ENCODE peak calls at places on chromosomes 16 and 17, in eight cellular contexts. G, O, M, W, V, X, N and J are unnamed samples.
A peak's percentile ranks its signal among the peaks of the same experiment; 100 is the strongest.

GRCh38 chr16:4373909-4374742 is 2.5 kb downstream of the VASN start:
- DNase-seq in G (peak; percentile 97), O (no peak), M (peak; percentile 87), W (peak; percentile 83), V (peak; percentile 88), X (peak; percentile 61), N (peak; percentile 94), J (peak; percentile 95)

GRCh38 chr16:24748242-24748641 is 18.8 kb downstream of the TNRC6A start:
- DNase-seq in G (no peak), O (no peak), M (peak; percentile 47), W (no peak), V (peak; percentile 91), X (no peak), N (peak; percentile 80), J (peak; percentile 49)

GRCh38 chr17:32783602-32784001 is 93.3 kb downstream of the MYO1D start:
- DNase-seq in G (no peak), O (no peak), M (peak; percentile 78), W (no peak), V (peak; percentile 34), X (peak; percentile 67), N (no peak), J (no peak)

GRCh38 chr17:72613411-72614292 is 478.8 kb downstream of the SLC39A11 start:
- DNase-seq in G (no peak), O (no peak), M (no peak), W (no peak), V (peak; percentile 62), X (no peak), N (no peak), J (no peak)

GRCh38 chr17:49519781-49520180 is 24.7 kb downstream of the NGFR start:
- DNase-seq in G (no peak), O (peak; percentile 47), M (no peak), W (no peak), V (no peak), X (no peak), N (no peak), J (peak; percentile 73)

GRCh38 chr16:30417447-30418349 is 10.3 kb downstream of the ZNF771 start:
- DNase-seq in G (no peak), O (peak; percentile 75), M (peak; percentile 94), W (peak; percentile 90), V (peak; percentile 65), X (peak; percentile 94), N (peak; percentile 51), J (peak; percentile 76)

GRCh38 chr16:923184-923583 is 47.6 kb downstream of the LMF1 start:
- DNase-seq in G (no peak), O (no peak), M (no peak), W (no peak), V (no peak), X (no peak), N (no peak), J (no peak)

GRCh38 chr16:75305364-75306101 is 54.1 kb upstream of the BCAR1 start:
- DNase-seq in G (peak; percentile 97), O (peak; percentile 72), M (peak; percentile 95), W (peak; percentile 78), V (peak; percentile 100), X (peak; percentile 26), N (peak; percentile 91), J (peak; percentile 76)

GRCh38 chr16:28110479-28110878 is 47.0 kb upstream of the GSG1L start:
- DNase-seq in G (no peak), O (no peak), M (no peak), W (peak; percentile 4), V (no peak), X (no peak), N (no peak), J (no peak)

GRCh38 chr16:53745753-53746258 is 41.9 kb downstream of the FTO start:
- DNase-seq in G (no peak), O (no peak), M (no peak), W (no peak), V (no peak), X (no peak), N (no peak), J (no peak)

GRCh38 chr16:79505344-79505743 is 95.2 kb downstream of the MAF start:
- DNase-seq in G (no peak), O (no peak), M (no peak), W (no peak), V (no peak), X (no peak), N (peak; percentile 67), J (no peak)

GRCh38 chr17:66548158-66548557 is 245.7 kb downstream of the PRKCA start:
- DNase-seq in G (peak; percentile 42), O (no peak), M (no peak), W (no peak), V (no peak), X (no peak), N (no peak), J (no peak)
- H3K27ac ChIP-seq in G (no peak overlapping the region), O (no peak overlapping the region), M (peak overlapping the region; percentile 64), W (no peak overlapping the region), V (peak overlapping the region; percentile 77), X (no peak overlapping the region), N (no peak overlapping the region), J (no peak overlapping the region)

GRCh38 chr17:45221997-45222272 is 250 bp downstream of the FMNL1 start:
- DNase-seq in G (no peak), O (no peak), M (no peak), W (no peak), V (no peak), X (no peak), N (no peak), J (no peak)

GRCh38 chr17:45223541-45224528 is 2.1 kb downstream of the FMNL1 start:
- DNase-seq in G (no peak), O (no peak), M (no peak), W (no peak), V (no peak), X (no peak), N (no peak), J (no peak)

GRCh38 chr17:45222273-45222993 is 748 bp downstream of the FMNL1 start:
- DNase-seq in G (no peak), O (no peak), M (no peak), W (no peak), V (no peak), X (no peak), N (no peak), J (no peak)

GRCh38 chr17:45224671-45225050 is 3.0 kb downstream of the FMNL1 start:
- DNase-seq in G (no peak), O (no peak), M (no peak), W (no peak), V (no peak), X (no peak), N (no peak), J (no peak)

GRCh38 chr17:45222994-45223540 is 1.4 kb downstream of the FMNL1 start:
- DNase-seq in G (no peak), O (no peak), M (no peak), W (no peak), V (no peak), X (no peak), N (no peak), J (no peak)
- H3K4me3 ChIP-seq in G (peak overlapping the region; percentile 92), O (peak overlapping the region; percentile 94), M (no peak overlapping the region), W (peak overlapping the region; percentile 56), V (peak overlapping the region; percentile 44), X (no peak overlapping the region), N (peak overlapping the region; percentile 36), J (no peak overlapping the region)

GRCh38 chr17:60523822-60524221 is 2.2 kb downstream of the APPBP2 start:
- DNase-seq in G (no peak), O (no peak), M (no peak), W (no peak), V (no peak), X (no peak), N (no peak), J (no peak)

GRCh38 chr17:60525624-60526514 is at the start of gene APPBP2:
- DNase-seq in G (peak; percentile 91), O (peak; percentile 89), M (peak; percentile 94), W (peak; percentile 89), V (peak; percentile 73), X (peak; percentile 91), N (peak; percentile 85), J (peak; percentile 85)

GRCh38 chr17:60522889-60523626 is 3.0 kb downstream of the APPBP2 start:
- DNase-seq in G (no peak), O (no peak), M (no peak), W (no peak), V (no peak), X (no peak), N (no peak), J (no peak)

GRCh38 chr17:60525347-60525623 is 757 bp downstream of the APPBP2 start:
- DNase-seq in G (no peak), O (no peak), M (peak; percentile 40), W (no peak), V (no peak), X (peak; percentile 23), N (no peak), J (no peak)

DNA sequence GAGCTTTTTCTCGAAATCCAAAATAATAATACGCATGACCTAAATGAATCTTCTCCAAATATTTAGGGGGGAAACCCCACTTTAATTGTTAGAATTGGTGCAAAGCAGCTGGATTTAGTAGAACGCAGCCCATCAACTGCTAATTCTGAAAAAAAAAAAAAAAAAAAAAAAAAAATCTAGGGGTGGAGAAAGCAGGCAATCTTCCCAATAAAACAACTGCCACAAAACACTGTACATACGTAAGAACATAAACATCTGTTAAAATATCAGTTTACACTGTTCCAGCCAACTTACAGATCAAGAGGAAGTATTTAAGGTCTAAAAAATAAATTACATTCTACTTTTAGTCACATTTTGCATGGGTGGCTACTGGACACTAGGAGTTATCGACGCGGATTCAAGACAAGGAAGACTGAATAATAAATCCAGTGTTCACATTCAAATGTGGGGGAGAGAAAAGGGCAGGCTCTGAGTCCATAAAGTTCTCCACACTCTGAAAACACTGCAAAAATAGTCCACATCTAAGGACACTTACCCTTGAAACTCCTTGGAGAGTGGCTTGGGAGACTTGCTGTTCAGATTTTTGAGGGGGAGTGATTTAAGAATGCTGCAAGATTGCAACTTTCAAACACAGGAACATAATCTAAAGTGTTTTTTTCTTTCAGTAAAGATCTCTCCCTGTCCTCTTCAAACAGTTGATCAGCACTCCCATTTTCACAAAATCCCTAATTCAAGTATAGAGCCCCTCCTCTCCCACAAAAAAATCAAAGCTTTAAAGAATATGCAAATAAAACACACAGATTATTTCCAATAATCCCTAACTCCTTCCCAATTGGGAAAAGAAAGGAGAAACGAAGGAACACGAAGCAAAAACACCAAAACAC is 1.3 kb downstream of the APPBP2 start:
- DNase-seq in G (peak; percentile 27), O (no peak), M (peak; percentile 13), W (no peak), V (no peak), X (peak; percentile 3), N (no peak), J (no peak)
- H3K27ac ChIP-seq in G (peak overlapping the region; percentile 98), O (peak overlapping the region; percentile 99), M (peak overlapping the region; percentile 100), W (peak overlapping the region; percentile 100), V (peak overlapping the region; percentile 99), X (peak overlapping the region; percentile 99), N (peak overlapping the region; percentile 99), J (peak overlapping the region; percentile 99)

GRCh38 chr16:11191665-11192064 is 64.3 kb downstream of the SOCS1 start:
- DNase-seq in G (no peak), O (no peak), M (no peak), W (no peak), V (no peak), X (no peak), N (no peak), J (no peak)

GRCh38 chr16:11194913-11195312 is 61.1 kb downstream of the SOCS1 start:
- DNase-seq in G (no peak), O (no peak), M (no peak), W (no peak), V (no peak), X (no peak), N (no peak), J (no peak)

GRCh38 chr16:11190585-11191565 is 65.1 kb downstream of the SOCS1 start:
- DNase-seq in G (no peak), O (no peak), M (no peak), W (no peak), V (peak; percentile 45), X (no peak), N (no peak), J (no peak)

GRCh38 chr16:11196286-11196828 is 59.6 kb downstream of the SOCS1 start:
- DNase-seq in G (no peak), O (no peak), M (no peak), W (no peak), V (no peak), X (no peak), N (no peak), J (no peak)

GRCh38 chr16:11193494-11193893 is 62.5 kb downstream of the SOCS1 start:
- DNase-seq in G (no peak), O (no peak), M (no peak), W (no peak), V (no peak), X (no peak), N (no peak), J (no peak)
- H3K4me3 ChIP-seq in G (no peak overlapping the region), O (no peak overlapping the region), M (no peak overlapping the region), W (no peak overlapping the region), V (no peak overlapping the region), X (no peak overlapping the region), N (no peak overlapping the region), J (no peak overlapping the region)